ENCODE peak calls at places on chromosomes 5 and 9, in five cellular contexts. P is IMR-90, W is H9, O is H1, V is trophoblast cell. F is an unnamed sample.

GRCh38 chr5:135047347-135047695 is 13.3 kb upstream of the PITX1 start:
- DNase-seq in V (no peak), O (no peak), W (no peak), P (no peak), F (no peak)

GRCh38 chr5:134227259-134227658 is 1.4 kb upstream of the PPP2CA start:
- DNase-seq in O (peak; percentile 58), W (peak; percentile 76), V (no peak), P (peak; percentile 23), F (no peak)

GRCh38 chr9:76586555-76587314 is 127.8 kb downstream of the GCNT1 start:
- DNase-seq in O (no peak), P (no peak), V (no peak), W (no peak), F (no peak)

GRCh38 chr9:84917366-84918063 is 248.0 kb downstream of the NTRK2 start:
- DNase-seq in W (no peak), P (no peak), V (no peak), O (no peak), F (no peak)

GRCh38 chr9:18826248-18826647 is 206.8 kb downstream of the SAXO1 start:
- DNase-seq in O (no peak), P (no peak), V (no peak), W (peak; percentile 33), F (no peak)

GRCh38 chr5:171630047-171630669 is 155.5 kb upstream of the SMIM23 start:
- DNase-seq in V (peak; percentile 11), P (peak; percentile 52), W (peak; percentile 81), O (peak; percentile 82), F (peak; percentile 63)

GRCh38 chr5:179852993-179853547 is 5.5 kb downstream of the MRNIP start:
- DNase-seq in W (no peak), V (no peak), O (no peak), P (no peak), F (no peak)

GRCh38 chr9:81999806-82000205 is 11.2 kb downstream of the SPATA31D1 start:
- DNase-seq in W (no peak), V (no peak), O (no peak), P (no peak), F (no peak)

GRCh38 chr5:75053286-75054109 is 1.1 kb upstream of the GCNT4 start:
- DNase-seq in O (peak; percentile 70), V (peak; percentile 71), P (peak; percentile 73), W (peak; percentile 55), F (peak; percentile 61)

GRCh38 chr9:99579964-99580363 is 241.7 kb upstream of the NR4A3 start:
- DNase-seq in O (no peak), W (no peak), V (no peak), P (no peak), F (no peak)

GRCh38 chr5:126363658-126364057 is 59.6 kb upstream of the GRAMD2B start:
- DNase-seq in O (no peak), V (no peak), P (no peak), W (no peak), F (no peak)

GRCh38 chr5:136159457-136159856 is 26.8 kb downstream of the SMAD5 start:
- DNase-seq in O (no peak), P (peak; percentile 53), V (no peak), W (no peak), F (no peak)

GRCh38 chr5:77398896-77399295 is 93.2 kb downstream of the WDR41 start:
- DNase-seq in P (no peak), V (peak; percentile 90), O (no peak), W (no peak), F (no peak)

GRCh38 chr5:131416729-131417128 is 152.9 kb downstream of the CDC42SE2 start:
- DNase-seq in V (no peak), W (no peak), P (no peak), O (no peak), F (no peak)

GRCh38 chr5:39209924-39210323 is 9.4 kb downstream of the FYB1 start:
- DNase-seq in V (no peak), O (no peak), P (no peak), W (peak; percentile 37), F (no peak)

GRCh38 chr9:98944130-98945074 is 695 bp downstream of the COL15A1 start:
- DNase-seq in V (peak; percentile 10), W (peak; percentile 70), P (no peak), O (peak; percentile 67), F (peak; percentile 27)

GRCh38 chr9:69044226-69045219 is 9.0 kb downstream of the FXN start:
- DNase-seq in V (no peak), P (peak; percentile 68), O (no peak), W (peak; percentile 62), F (no peak)

GRCh38 chr5:134577022-134577795 is 51.7 kb downstream of the JADE2 start:
- DNase-seq in W (no peak), P (peak; percentile 83), V (peak; percentile 35), O (no peak), F (no peak)

GRCh38 chr5:132871885-132872284 is 1.6 kb upstream of the LEAP2 start:
- DNase-seq in O (no peak), P (no peak), V (no peak), W (no peak), F (no peak)

GRCh38 chr9:137372693-137373610 is 50.0 kb downstream of the EXD3 start:
- DNase-seq in P (no peak), V (no peak), W (peak; percentile 23), O (peak; percentile 43), F (no peak)

GRCh38 chr9:761155-761792 is 80.2 kb upstream of the DMRT1 start:
- DNase-seq in V (peak; percentile 38), P (peak; percentile 48), O (no peak), W (no peak), F (no peak)

GRCh38 chr5:54160329-54160728 is 150.0 kb downstream of the ARL15 start:
- DNase-seq in V (no peak), P (peak; percentile 13), W (no peak), O (no peak), F (no peak)

GRCh38 chr9:95516221-95516735 is 493 bp downstream of the PTCH1 start:
- DNase-seq in O (no peak), W (no peak), V (no peak), P (no peak), F (no peak)

GRCh38 chr5:129122560-129122959 is 28.0 kb downstream of the ISOC1 start:
- DNase-seq in P (no peak), V (no peak), O (no peak), W (no peak), F (no peak)

GRCh38 chr9:306907-307306 is 92.2 kb downstream of the DOCK8 start:
- DNase-seq in O (no peak), W (peak; percentile 35), V (peak; percentile 89), P (no peak), F (no peak)

GRCh38 chr5:72252574-72253155 is 67.4 kb downstream of the MRPS27 start:
- DNase-seq in V (no peak), W (no peak), O (no peak), P (no peak), F (no peak)

GRCh38 chr5:77812926-77813589 is 36.9 kb upstream of the TBCA start:
- DNase-seq in V (no peak), O (no peak), W (no peak), P (no peak), F (no peak)

GRCh38 chr5:177605078-177605477 is 5.1 kb downstream of the B4GALT7 start:
- DNase-seq in V (no peak), W (no peak), P (no peak), O (no peak), F (no peak)

GRCh38 chr5:19676895-19677294 is 311.1 kb downstream of the CDH18 start:
- DNase-seq in W (no peak), O (no peak), P (no peak), V (no peak), F (no peak)

GRCh38 chr5:75510417-75510835 is 1.0 kb downstream of the CERT1 start:
- DNase-seq in W (no peak), O (no peak), V (peak; percentile 42), P (peak; percentile 28), F (no peak)

GRCh38 chr5:43854697-43855292 is 251.8 kb downstream of the NNT start:
- DNase-seq in P (peak; percentile 23), O (no peak), W (no peak), V (no peak), F (peak; percentile 45)

GRCh38 chr5:135073771-135074345 is 39.8 kb upstream of the PITX1 start:
- DNase-seq in V (no peak), O (no peak), W (no peak), P (peak; percentile 39), F (no peak)

DNA sequence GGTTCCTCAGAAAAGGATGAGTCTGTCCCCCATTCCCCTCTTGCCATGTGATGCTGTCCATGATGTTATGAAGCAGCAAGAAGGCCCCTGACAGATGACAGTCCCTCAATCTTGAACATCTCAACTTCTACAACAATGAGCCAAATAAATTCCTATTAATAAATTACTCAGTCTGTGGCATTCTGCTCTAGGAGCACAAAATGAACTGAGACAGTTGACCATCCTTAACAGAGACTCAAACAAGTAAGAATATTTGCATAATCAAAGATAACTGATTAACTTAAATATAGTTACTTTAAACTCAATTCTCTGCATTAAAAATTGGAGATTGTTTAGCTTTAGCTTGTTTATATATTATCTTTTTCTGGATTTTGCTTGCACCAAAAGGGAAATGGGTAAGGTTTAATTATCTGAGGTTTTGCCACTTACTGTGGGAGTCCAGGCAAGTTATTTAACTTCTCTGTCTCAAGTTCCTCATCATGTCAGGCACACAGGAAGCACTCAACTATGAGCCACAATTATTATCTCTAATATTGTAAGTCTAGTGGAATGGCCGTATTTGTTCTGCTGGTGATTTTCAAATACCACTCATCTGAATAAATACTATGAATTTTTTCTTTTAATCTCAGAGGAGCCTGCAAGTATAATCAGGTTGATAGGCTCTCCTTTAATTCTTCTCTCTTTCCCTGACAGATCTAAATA is 162.9 kb downstream of the TSSK1B start:
- DNase-seq in O (no peak), W (no peak), P (no peak), V (no peak), F (no peak)
- H3K4ac ChIP-seq in O (no peak overlapping the region), W (no peak overlapping the region), P (no peak overlapping the region), V (no peak overlapping the region), F (no peak overlapping the region)

GRCh38 chr5:61625682-61626620 is 293.9 kb downstream of the ZSWIM6 start:
- DNase-seq in O (peak; percentile 83), W (peak; percentile 79), V (peak; percentile 32), P (peak; percentile 11), F (peak; percentile 40)
- H3K4ac ChIP-seq in O (no peak overlapping the region), W (no peak overlapping the region), V (no peak overlapping the region), P (peak overlapping the region; percentile 59), F (peak overlapping the region; percentile 76)

DNA sequence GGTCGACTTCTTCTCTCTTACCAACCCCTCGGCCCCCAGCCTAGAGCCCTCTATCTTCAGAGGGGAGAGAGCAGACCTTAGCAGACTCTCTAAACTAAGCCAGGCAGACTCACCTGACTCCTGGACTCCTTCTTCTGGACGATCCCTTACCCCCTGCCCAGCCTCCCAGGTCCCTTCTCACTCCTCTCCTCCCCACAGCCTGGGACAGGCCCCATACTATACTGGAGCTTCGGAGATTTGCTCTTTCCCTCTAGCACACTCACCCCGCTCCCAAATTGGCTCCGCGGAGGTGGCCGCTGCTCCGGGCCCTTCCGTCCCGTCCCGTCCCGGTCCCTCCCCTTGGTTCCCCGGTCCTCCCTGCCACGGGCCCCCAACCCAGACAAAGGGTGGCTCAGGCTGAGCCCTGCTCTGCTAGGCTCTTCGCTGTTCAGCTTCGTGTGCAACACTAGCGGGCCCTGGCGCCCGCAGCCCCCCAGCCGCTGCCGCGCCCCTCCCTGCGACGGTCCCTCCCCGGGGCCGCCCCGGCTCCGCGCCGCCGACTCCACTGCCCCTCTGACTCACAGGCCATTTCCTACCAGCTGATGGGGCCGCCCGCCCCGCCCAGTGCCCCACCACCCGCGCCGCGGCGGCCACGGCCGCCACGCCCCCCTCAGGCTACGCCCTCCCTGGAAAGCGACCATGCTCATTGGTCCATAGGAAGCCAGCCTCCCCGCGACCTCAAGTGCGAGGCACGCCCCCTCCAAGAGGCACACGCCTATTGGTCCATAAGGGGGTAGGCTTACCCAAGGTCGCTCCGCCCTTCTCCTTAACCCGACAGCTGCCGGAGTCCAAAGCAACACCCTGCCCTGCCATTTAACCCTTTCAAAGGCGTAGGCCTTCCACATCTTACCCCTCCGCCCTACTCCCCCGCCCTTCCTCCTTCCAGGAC is 4.4 kb downstream of the ATOSB start:
- DNase-seq in W (peak; percentile 99), P (peak; percentile 99), O (peak; percentile 89), V (peak; percentile 97), F (peak; percentile 97)
- H3K4ac ChIP-seq in W (no peak overlapping the region), P (peak overlapping the region; percentile 92), O (no peak overlapping the region), V (peak overlapping the region; percentile 5), F (no peak overlapping the region)

GRCh38 chr5:57324159-57324558 is 150.3 kb downstream of the GPBP1 start:
- DNase-seq in O (no peak), P (peak; percentile 61), W (no peak), V (no peak), F (no peak)
- H3K4ac ChIP-seq in O (no peak overlapping the region), P (peak overlapping the region; percentile 68), W (no peak overlapping the region), V (no peak overlapping the region), F (no peak overlapping the region)